ENCODE peak calls at places on chromosome 20, in four cellular contexts. M, B, V and N are unnamed samples.

GRCh38 chr20:52242237-52243230 is 51.0 kb upstream of the ZFP64 start:
- DNase-seq in M (no peak), B (no peak), V (peak; percentile 9), N (no peak)

GRCh38 chr20:51510961-51511360 is 31.6 kb downstream of the NFATC2 start:
- DNase-seq in M (no peak), B (no peak), V (no peak), N (no peak)

GRCh38 chr20:3681931-3682820 is at the start of gene ADAM33:
- DNase-seq in M (no peak), B (no peak), V (no peak), N (peak; percentile 81)

GRCh38 chr20:58911309-58911708 is 58.8 kb downstream of the GNAS start:
- DNase-seq in M (no peak), B (no peak), V (no peak), N (no peak)

GRCh38 chr20:51563141-51563596 is 20.6 kb upstream of the NFATC2 start:
- DNase-seq in M (no peak), B (no peak), V (no peak), N (no peak)

GRCh38 chr20:59789641-59790040 is 143.8 kb downstream of the SYCP2 start:
- DNase-seq in M (no peak), B (no peak), V (no peak), N (no peak)

GRCh38 chr20:20593447-20594170 is 118.8 kb downstream of the RALGAPA2 start:
- DNase-seq in M (no peak), B (no peak), V (peak; percentile 19), N (no peak)

GRCh38 chr20:17889226-17889625 is 79.4 kb downstream of the SNX5 start:
- DNase-seq in M (no peak), B (no peak), V (no peak), N (no peak)

GRCh38 chr20:58149412-58150091 is 78.9 kb downstream of the ANKRD60 start:
- DNase-seq in M (no peak), B (no peak), V (no peak), N (no peak)

GRCh38 chr20:33475381-33476160 is 14.3 kb upstream of the CBFA2T2 start:
- DNase-seq in M (no peak), B (no peak), V (no peak), N (no peak)

GRCh38 chr20:10665027-10665561 is 8.7 kb downstream of the JAG1 start:
- DNase-seq in M (no peak), B (no peak), V (no peak), N (no peak)

GRCh38 chr20:51696304-51697118 is 71.7 kb downstream of the ATP9A start:
- DNase-seq in M (no peak), B (no peak), V (no peak), N (no peak)

GRCh38 chr20:53387983-53388675 is 205.5 kb downstream of the ZNF217 start:
- DNase-seq in M (peak; percentile 28), B (no peak), V (no peak), N (no peak)

GRCh38 chr20:29878777-29879442 is 1378.6 kb upstream of the DEFB115 start:
- DNase-seq in M (no peak), B (no peak), V (no peak), N (no peak)

GRCh38 chr20:49323622-49324238 is 45.9 kb upstream of the ZNFX1 start:
- DNase-seq in M (peak; percentile 16), B (peak; percentile 32), V (no peak), N (no peak)

GRCh38 chr20:62378215-62378614 is 8.7 kb upstream of the RPS21 start:
- DNase-seq in M (no peak), B (no peak), V (no peak), N (no peak)

GRCh38 chr20:5349448-5349847 is 32.7 kb upstream of the PROKR2 start:
- DNase-seq in M (no peak), B (no peak), V (no peak), N (no peak)

GRCh38 chr20:15889073-15889923 is 684.0 kb downstream of the KIF16B start:
- DNase-seq in M (no peak), B (no peak), V (no peak), N (no peak)

GRCh38 chr20:56391037-56391436 is 978 bp downstream of the AURKA start:
- DNase-seq in M (no peak), B (no peak), V (no peak), N (no peak)

GRCh38 chr20:21505161-21505809 is 8.6 kb downstream of the NKX2-2 start:
- DNase-seq in M (peak; percentile 83), B (no peak), V (peak; percentile 78), N (peak; percentile 93)

GRCh38 chr20:12554416-12554815 is 454.4 kb upstream of the SPTLC3 start:
- DNase-seq in M (no peak), B (no peak), V (no peak), N (no peak)

GRCh38 chr20:46523696-46524328 is 10.5 kb upstream of the ZNF334 start:
- DNase-seq in M (no peak), B (no peak), V (no peak), N (no peak)

GRCh38 chr20:16115891-16116577 is 457.2 kb downstream of the KIF16B start:
- DNase-seq in M (no peak), B (no peak), V (no peak), N (no peak)

GRCh38 chr20:22775671-22776139 is 191.3 kb upstream of the FOXA2 start:
- DNase-seq in M (no peak), B (peak; percentile 51), V (no peak), N (no peak)

GRCh38 chr20:35008411-35009342 is 53.0 kb downstream of the MYH7B start:
- DNase-seq in M (no peak), B (no peak), V (no peak), N (peak; percentile 70)

GRCh38 chr20:421685-422250 is 13.7 kb downstream of the RBCK1 start:
- DNase-seq in M (no peak), B (no peak), V (no peak), N (no peak)

GRCh38 chr20:8854566-8854965 is 214.3 kb upstream of the PLCB4 start:
- DNase-seq in M (no peak), B (no peak), V (no peak), N (peak; percentile 70)

GRCh38 chr20:24421071-24421470 is 48.4 kb upstream of the SYNDIG1 start:
- DNase-seq in M (no peak), B (no peak), V (no peak), N (no peak)